ENCODE peak calls at places on chromosome 17, in seven cellular contexts. D is NCI-H460, T is ACHN, Q is kidney glomerular epithelial cell, Z is GM04503, H is T-helper 17 cell, K is cardiac fibroblast. M is an unnamed sample.
A peak's percentile ranks its signal among the peaks of the same experiment; 100 is the strongest.

GRCh38 chr17:17691468-17692263 is 10.4 kb downstream of the RAI1 start:
- DNase-seq in D (no peak), K (no peak), Z (no peak), H (no peak), T (no peak), Q (no peak), M (no peak)

GRCh38 chr17:58337600-58338453 is 9.2 kb upstream of the TSPOAP1 start:
- DNase-seq in Z (peak; percentile 71), T (no peak), H (peak; percentile 83), K (peak; percentile 82), Q (peak; percentile 14), D (no peak), M (peak; percentile 93)

GRCh38 chr17:60817187-60817586 is 139.5 kb downstream of the BCAS3 start:
- DNase-seq in D (peak; percentile 6), H (no peak), Q (peak; percentile 68), T (no peak), K (peak; percentile 79), Z (peak; percentile 89), M (peak; percentile 70)

GRCh38 chr17:8503368-8503767 is 67.7 kb downstream of the NDEL1 start:
- DNase-seq in H (no peak), T (no peak), Z (no peak), Q (no peak), K (no peak), D (no peak), M (no peak)

GRCh38 chr17:41308918-41309359 is at the start of gene KRTAP16-1:
- DNase-seq in D (no peak), Z (no peak), Q (no peak), T (no peak), H (peak; percentile 44), K (no peak), M (no peak)

GRCh38 chr17:17300624-17301568 is 2.3 kb upstream of the NT5M start:
- DNase-seq in H (peak; percentile 32), T (no peak), Q (no peak), K (peak; percentile 54), D (no peak), Z (no peak), M (peak; percentile 58)

GRCh38 chr17:76383645-76384221 is 676 bp upstream of the SPHK1 start:
- DNase-seq in H (no peak), Z (no peak), Q (no peak), T (peak; percentile 35), K (peak; percentile 60), D (no peak), M (peak; percentile 76)

GRCh38 chr17:4219241-4219640 is 44.5 kb downstream of the ANKFY1 start:
- DNase-seq in Q (no peak), Z (no peak), T (no peak), H (no peak), K (no peak), D (no peak), M (no peak)

GRCh38 chr17:67434061-67434525 is 57.0 kb downstream of the PITPNC1 start:
- DNase-seq in D (no peak), T (no peak), Q (no peak), H (peak; percentile 37), K (peak; percentile 36), Z (no peak), M (no peak)

GRCh38 chr17:73401911-73402310 is 90.1 kb upstream of the CDC42EP4 start:
- DNase-seq in D (no peak), T (no peak), K (peak; percentile 33), Z (no peak), Q (no peak), H (no peak), M (no peak)

GRCh38 chr17:7655541-7655840 is 4.8 kb downstream of the ATP1B2 start:
- DNase-seq in T (no peak), Z (no peak), Q (no peak), K (no peak), D (no peak), H (no peak), M (no peak)

GRCh38 chr17:82096709-82097186 is 1.3 kb downstream of the FASN start:
- DNase-seq in H (no peak), T (no peak), D (no peak), Q (no peak), K (no peak), Z (no peak), M (no peak)

GRCh38 chr17:7686221-7687071 is 844 bp downstream of the TP53 start:
- DNase-seq in Z (peak; percentile 72), D (peak; percentile 83), K (no peak), H (peak; percentile 64), T (peak; percentile 85), Q (peak; percentile 90), M (peak; percentile 73)

GRCh38 chr17:9002610-9003354 is 18.5 kb upstream of the NTN1 start:
- DNase-seq in T (peak; percentile 17), Q (no peak), H (no peak), K (no peak), Z (no peak), D (no peak), M (peak; percentile 35)

GRCh38 chr17:12977008-12977751 is 40.6 kb downstream of the ELAC2 start:
- DNase-seq in Q (no peak), D (no peak), T (no peak), K (no peak), H (no peak), Z (no peak), M (no peak)

GRCh38 chr17:68906638-68907037 is 48.6 kb downstream of the ABCA8 start:
- DNase-seq in Z (no peak), H (no peak), T (peak; percentile 37), K (peak; percentile 52), Q (no peak), D (peak; percentile 27), M (no peak)

GRCh38 chr17:33811006-33811760 is 443.9 kb upstream of the CCL2 start:
- DNase-seq in H (no peak), K (no peak), Z (no peak), D (no peak), Q (no peak), T (no peak), M (no peak)

GRCh38 chr17:7384489-7385081 is 3.7 kb downstream of the TNK1 start:
- DNase-seq in Q (no peak), T (no peak), K (no peak), Z (no peak), H (no peak), D (no peak), M (no peak)

GRCh38 chr17:77210946-77211541 is 70.3 kb downstream of the SEC14L1 start:
- DNase-seq in H (no peak), T (no peak), D (no peak), Z (no peak), K (no peak), Q (no peak), M (no peak)

GRCh38 chr17:67716405-67716798 is 1.3 kb upstream of the NOL11 start:
- DNase-seq in Q (peak; percentile 93), Z (no peak), D (no peak), K (no peak), T (no peak), H (no peak), M (no peak)

GRCh38 chr17:40178660-40179059 is 1.4 kb downstream of the RAPGEFL1 start:
- DNase-seq in K (no peak), Z (no peak), Q (no peak), T (no peak), D (no peak), H (no peak), M (no peak)

GRCh38 chr17:54426287-54426886 is 474.3 kb upstream of the TOM1L1 start:
- DNase-seq in H (no peak), K (no peak), T (peak; percentile 41), D (no peak), Q (no peak), Z (no peak), M (no peak)

GRCh38 chr17:11869680-11870394 is 127.4 kb downstream of the ZNF18 start:
- DNase-seq in Q (no peak), T (no peak), Z (no peak), D (no peak), K (no peak), H (no peak), M (no peak)

GRCh38 chr17:75182569-75183436 is at the start of gene SUMO2:
- DNase-seq in D (peak; percentile 92), H (peak; percentile 95), K (peak; percentile 98), Z (peak; percentile 55), T (peak; percentile 96), Q (peak; percentile 57), M (peak; percentile 100)

GRCh38 chr17:76725580-76726230 is 701 bp downstream of the JMJD6 start:
- DNase-seq in H (peak; percentile 57), K (peak; percentile 54), D (no peak), Q (no peak), Z (no peak), T (no peak), M (peak; percentile 52)

GRCh38 chr17:78499715-78500540 is 77.3 kb downstream of the DNAH17 start:
- DNase-seq in Q (no peak), T (no peak), D (no peak), Z (no peak), K (no peak), H (no peak), M (no peak)

GRCh38 chr17:35808240-35808961 is 883 bp upstream of the TAF15 start:
- DNase-seq in T (no peak), H (no peak), Q (no peak), D (no peak), K (no peak), Z (no peak), M (no peak)